ENCODE peak calls at places on chromosomes 4 and X, in five cellular contexts. One of them, this sample, is unnamed.

GRCh38 chrX:21975827-21976226 is 35.3 kb downstream of the SMS start:
- DNase-seq in left kidney: peak; percentile 30
- DNase-seq in RKO: peak; percentile 42
- DNase-seq in EH: peak; percentile 61
- DNase-seq in effector memory CD4-positive, alpha-beta T cell: no peak
- DNase-seq in this sample: no peak

GRCh38 chr4:112560084-112560483 is 44.1 kb upstream of the NEUROG2 start:
- DNase-seq in EH: no peak
- DNase-seq in effector memory CD4-positive, alpha-beta T cell: no peak
- DNase-seq in left kidney: no peak
- DNase-seq in RKO: no peak
- DNase-seq in this sample: no peak

GRCh38 chr4:95193391-95194224 is 355.2 kb downstream of the UNC5C start:
- DNase-seq in effector memory CD4-positive, alpha-beta T cell: no peak
- DNase-seq in EH: no peak
- DNase-seq in RKO: no peak
- DNase-seq in left kidney: peak; percentile 24
- DNase-seq in this sample: no peak

GRCh38 chr4:10893417-10893816 is 208.8 kb upstream of the CLNK start:
- DNase-seq in effector memory CD4-positive, alpha-beta T cell: no peak
- DNase-seq in EH: no peak
- DNase-seq in left kidney: peak; percentile 32
- DNase-seq in RKO: no peak
- DNase-seq in this sample: no peak

GRCh38 chr4:140078366-140078765 is 75.6 kb downstream of the MAML3 start:
- DNase-seq in left kidney: peak; percentile 95
- DNase-seq in RKO: no peak
- DNase-seq in EH: no peak
- DNase-seq in effector memory CD4-positive, alpha-beta T cell: no peak
- DNase-seq in this sample: no peak

GRCh38 chr4:104901438-104901837 is 245.2 kb upstream of the TET2 start:
- DNase-seq in EH: no peak
- DNase-seq in left kidney: peak; percentile 23
- DNase-seq in effector memory CD4-positive, alpha-beta T cell: no peak
- DNase-seq in RKO: peak; percentile 21
- DNase-seq in this sample: no peak

GRCh38 chr4:108113229-108113628 is 55.5 kb downstream of the LEF1 start:
- DNase-seq in left kidney: peak; percentile 17
- DNase-seq in RKO: no peak
- DNase-seq in effector memory CD4-positive, alpha-beta T cell: peak; percentile 3
- DNase-seq in EH: no peak
- DNase-seq in this sample: no peak

GRCh38 chrX:47316276-47317025 is 53.9 kb upstream of the ZNF157 start:
- DNase-seq in EH: peak; percentile 4
- DNase-seq in effector memory CD4-positive, alpha-beta T cell: no peak
- DNase-seq in left kidney: peak; percentile 50
- DNase-seq in RKO: no peak
- DNase-seq in this sample: no peak

GRCh38 chr4:2870098-2870497 is 26.5 kb downstream of the ADD1 start:
- DNase-seq in effector memory CD4-positive, alpha-beta T cell: no peak
- DNase-seq in left kidney: no peak
- DNase-seq in RKO: no peak
- DNase-seq in EH: no peak
- DNase-seq in this sample: no peak

GRCh38 chrX:53882331-53882730 is 161.9 kb downstream of the PHF8 start:
- DNase-seq in effector memory CD4-positive, alpha-beta T cell: no peak
- DNase-seq in left kidney: peak; percentile 65
- DNase-seq in EH: peak; percentile 32
- DNase-seq in RKO: no peak
- DNase-seq in this sample: no peak

GRCh38 chrX:150446151-150446550 is 83.0 kb downstream of the MAMLD1 start:
- DNase-seq in effector memory CD4-positive, alpha-beta T cell: no peak
- DNase-seq in EH: no peak
- DNase-seq in RKO: no peak
- DNase-seq in left kidney: no peak
- DNase-seq in this sample: no peak

GRCh38 chr4:66564901-66565648 is 894.8 kb upstream of the EPHA5 start:
- DNase-seq in effector memory CD4-positive, alpha-beta T cell: no peak
- DNase-seq in EH: peak; percentile 99
- DNase-seq in RKO: no peak
- DNase-seq in left kidney: no peak
- DNase-seq in this sample: no peak

GRCh38 chr4:89839558-89839957 is 2.6 kb upstream of the SNCA start:
- DNase-seq in left kidney: no peak
- DNase-seq in RKO: no peak
- DNase-seq in effector memory CD4-positive, alpha-beta T cell: no peak
- DNase-seq in EH: no peak
- DNase-seq in this sample: no peak

GRCh38 chr4:9804918-9805317 is 23.5 kb downstream of the DRD5 start:
- DNase-seq in left kidney: no peak
- DNase-seq in EH: no peak
- DNase-seq in effector memory CD4-positive, alpha-beta T cell: no peak
- DNase-seq in RKO: peak; percentile 22
- DNase-seq in this sample: no peak

GRCh38 chr4:29277381-29277780 is 1442.8 kb upstream of the PCDH7 start:
- DNase-seq in RKO: peak; percentile 55
- DNase-seq in left kidney: no peak
- DNase-seq in effector memory CD4-positive, alpha-beta T cell: no peak
- DNase-seq in EH: peak; percentile 74
- DNase-seq in this sample: no peak

This sample was measured in stimulated activated naive B cell treated with anti-CD40 and anti-IgM and Interleukin-4, amounts not matched to agents 10 μg/mL and 1 μg/mL and 100 μg/mL, for 72 hours.